ENCODE peak calls at places on chromosome 19, in eight cellular contexts. L, K, R, I, W, C, O and Q are unnamed samples.

GRCh38 chr19:21133633-21134032 is 8.2 kb upstream of the ZNF431 start:
- DNase-seq in W (no peak), K (no peak), R (no peak), L (no peak), I (no peak), O (no peak), C (no peak), Q (no peak)

GRCh38 chr19:17610384-17610783 is 54.9 kb downstream of the COLGALT1 start:
- DNase-seq in R (no peak), K (no peak), C (no peak), I (peak; percentile 69), L (no peak), O (no peak), W (no peak), Q (no peak)

GRCh38 chr19:56372281-56372680 is 21.1 kb downstream of the ZNF582 start:
- DNase-seq in C (no peak), I (no peak), K (no peak), O (no peak), R (no peak), L (no peak), W (no peak), Q (no peak)

GRCh38 chr19:3359850-3360493 is 6.4 kb upstream of the NFIC start:
- DNase-seq in L (no peak), W (no peak), K (no peak), O (no peak), I (no peak), R (no peak), C (no peak), Q (peak; percentile 25)

GRCh38 chr19:4164262-4164661 is 10.8 kb downstream of the CREB3L3 start:
- DNase-seq in O (no peak), K (no peak), I (no peak), R (no peak), W (no peak), L (no peak), C (no peak), Q (no peak)

GRCh38 chr19:49056101-49056901 is 1.2 kb downstream of the CGB7 start:
- DNase-seq in L (peak; percentile 26), C (peak; percentile 65), W (no peak), K (peak; percentile 73), I (peak; percentile 92), R (no peak), O (no peak), Q (peak; percentile 47)

GRCh38 chr19:8265872-8266271 is 42.3 kb downstream of the CD320 start:
- DNase-seq in O (no peak), K (no peak), W (no peak), I (no peak), L (no peak), C (no peak), R (no peak), Q (no peak)

GRCh38 chr19:48819366-48819816 is 8.6 kb upstream of the BCAT2 start:
- DNase-seq in C (peak; percentile 88), O (peak; percentile 39), L (no peak), K (no peak), W (no peak), R (peak; percentile 74), I (no peak), Q (peak; percentile 98)

GRCh38 chr19:51593969-51594773 is 23.1 kb downstream of the ZNF175 start:
- DNase-seq in W (peak; percentile 93), K (peak; percentile 98), I (peak; percentile 96), O (peak; percentile 89), C (peak; percentile 99), L (peak; percentile 90), R (peak; percentile 86), Q (peak; percentile 99)

GRCh38 chr19:7947939-7948338 is 4.5 kb upstream of the TIMM44 start:
- DNase-seq in O (no peak), K (no peak), R (no peak), L (no peak), W (no peak), I (no peak), C (no peak), Q (no peak)

GRCh38 chr19:29845576-29846176 is 33.9 kb downstream of the CCNE1 start:
- DNase-seq in L (no peak), I (peak; percentile 87), C (peak; percentile 37), R (no peak), K (no peak), W (no peak), O (no peak), Q (peak; percentile 13)

GRCh38 chr19:42693760-42694350 is 46.4 kb downstream of the PSG3 start:
- DNase-seq in C (no peak), W (no peak), R (no peak), L (no peak), O (peak; percentile 2), K (no peak), I (peak; percentile 98), Q (peak; percentile 31)

GRCh38 chr19:11814707-11815050 is 606 bp downstream of the ZNF440 start:
- DNase-seq in R (no peak), L (no peak), K (no peak), O (peak; percentile 14), C (peak; percentile 24), I (no peak), W (no peak), Q (no peak)

GRCh38 chr19:51093510-51094345 is 11.0 kb upstream of the KLK14 start:
- DNase-seq in K (no peak), I (no peak), W (no peak), R (no peak), C (no peak), O (no peak), L (no peak), Q (no peak)